ENCODE peak calls at places on chromosomes 5 and 9, in four cellular contexts. M is psoas muscle, C is neural progenitor cell, D is hepatocyte. P is an unnamed sample. For H3K9me3, the result is how much of the 10 kb centered on the place peaks cover.

GRCh38 chr9:22389271-22389670 is 57.4 kb upstream of the DMRTA1 start:
- DNase-seq in M (no peak), D (no peak), C (peak), P (no peak)

GRCh38 chr9:5587024-5587423 is 41.9 kb upstream of the RIC1 start:
- DNase-seq in M (no peak), C (no peak), D (no peak), P (no peak)

GRCh38 chr5:126628102-126628501 is 27.4 kb downstream of the PHAX start:
- DNase-seq in C (no peak), M (no peak), D (no peak), P (no peak)

GRCh38 chr9:111287127-111287526 is 42.9 kb downstream of the OR2K2 start:
- DNase-seq in M (no peak), C (peak), D (no peak), P (no peak)

GRCh38 chr5:124922255-124922975 is 176.0 kb upstream of the ZNF608 start:
- DNase-seq in D (no peak), C (peak), M (no peak), P (no peak)

GRCh38 chr5:98517967-98518366 is 255.5 kb upstream of the RGMB start:
- DNase-seq in C (no peak), M (no peak), D (no peak), P (no peak)

GRCh38 chr9:104743377-104743985 is 4.0 kb upstream of the NIPSNAP3A start:
- DNase-seq in C (peak), M (no peak), D (peak), P (no peak)

GRCh38 chr9:104412238-104412637 is 91.8 kb upstream of the OR13F1 start:
- DNase-seq in M (no peak), C (peak), D (no peak), P (no peak)

GRCh38 chr9:91856419-91856818 is 93.6 kb downstream of the ROR2 start:
- DNase-seq in M (no peak), D (no peak), C (no peak), P (no peak)

GRCh38 chr9:130845901-130846381 is 10.9 kb downstream of the ABL1 start:
- DNase-seq in C (peak), D (peak), M (no peak), P (no peak)

GRCh38 chr9:137223078-137224040 is 1.3 kb upstream of the RNF208 start:
- DNase-seq in D (peak), C (peak), M (peak), P (peak)
- H3K27ac ChIP-seq in D (peak), C (no peak), M (peak), P (peak)

DNA sequence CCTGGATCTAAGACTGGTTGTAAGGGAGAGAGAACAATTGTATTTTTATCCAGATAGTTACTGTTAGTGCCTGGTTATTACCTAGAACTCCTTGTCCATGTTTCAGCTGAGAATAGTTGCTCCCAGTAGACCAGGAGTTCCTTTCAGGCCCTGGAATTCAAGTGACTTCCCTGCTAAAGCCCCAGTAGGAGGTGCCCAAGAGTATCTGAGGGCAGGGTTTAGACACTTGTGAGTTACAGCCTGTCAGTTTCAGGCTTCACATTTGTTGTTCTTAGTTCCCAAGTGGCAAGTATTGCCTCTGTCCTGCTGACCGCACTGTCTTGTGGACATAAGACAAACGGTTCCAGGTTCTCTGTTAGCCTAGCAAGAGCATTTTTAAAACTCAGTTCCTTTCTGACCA is 743.9 kb upstream of the SEMA6A start:
- DNase-seq in M (no peak), D (no peak), C (peak), P (no peak)
- TF ChIP-seq CTCF in M (no peak), D (no peak), C (peak), P (no peak)

DNA sequence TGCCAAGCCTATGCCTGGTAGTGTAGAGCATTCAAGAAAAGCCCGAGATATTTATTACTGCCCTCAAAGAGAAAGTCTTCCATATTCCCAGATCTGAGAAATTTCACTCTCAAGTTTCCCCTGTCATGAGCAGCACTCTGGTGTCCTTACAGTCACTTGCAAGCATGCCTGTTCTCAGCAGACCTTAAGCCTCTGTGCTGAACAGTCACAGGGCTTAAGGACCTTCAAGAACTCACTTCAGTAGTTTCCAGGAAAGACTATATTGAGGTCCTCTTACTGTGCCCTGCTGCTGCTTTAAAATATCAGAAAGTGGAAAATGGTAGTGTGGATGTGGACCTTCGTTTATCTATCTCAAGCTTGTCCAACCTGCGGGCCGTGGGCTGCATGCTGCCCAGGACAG is 53.5 kb downstream of the DNAJC21 start:
- DNase-seq in M (no peak), C (no peak), D (no peak), P (no peak)
- H3K9me3 ChIP-seq in M (under half), C (under half), D (under half), P (under half)

GRCh38 chr9:136581614-136582447 is 36.0 kb upstream of the NOTCH1 start:
- DNase-seq in C (no peak), D (no peak), M (no peak), P (no peak)
- H3K27ac ChIP-seq in C (no peak), D (no peak), M (no peak), P (no peak)

GRCh38 chr5:58499951-58500350 is 8.7 kb downstream of the GAPT start:
- DNase-seq in M (no peak), D (no peak), C (no peak), P (no peak)

GRCh38 chr5:58497956-58498942 is 7.0 kb downstream of the GAPT start:
- DNase-seq in D (peak), C (peak), M (no peak), P (no peak)

GRCh38 chr5:58499231-58499630 is 8.0 kb downstream of the GAPT start:
- DNase-seq in C (no peak), M (no peak), D (no peak), P (no peak)

GRCh38 chr5:58493136-58493535 is 1.9 kb downstream of the GAPT start:
- DNase-seq in D (no peak), C (no peak), M (no peak), P (no peak)

DNA sequence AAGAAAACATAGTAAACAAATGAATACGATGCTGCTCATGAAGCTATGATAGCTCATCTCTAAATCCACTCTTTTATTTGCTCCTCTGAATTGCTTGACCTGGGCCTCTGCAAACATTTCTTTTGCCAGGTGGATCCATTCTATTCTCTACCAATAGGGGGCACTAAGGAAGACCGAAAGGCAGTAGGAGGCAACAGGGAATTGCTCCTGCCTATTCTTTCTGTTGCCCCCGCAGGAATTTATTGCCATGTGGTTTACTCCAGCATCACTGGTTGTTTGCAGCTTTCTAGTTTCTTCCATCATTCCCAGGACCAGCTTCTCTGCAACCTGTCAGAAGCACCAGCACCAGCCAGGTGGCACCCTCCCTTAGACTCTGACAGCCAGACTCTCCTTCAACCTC is 5.3 kb downstream of the GAPT start:
- DNase-seq in C (no peak), D (no peak), M (no peak), P (no peak)
- TF ChIP-seq CTCF in C (peak), D (peak), M (no peak), P (no peak)

DNA sequence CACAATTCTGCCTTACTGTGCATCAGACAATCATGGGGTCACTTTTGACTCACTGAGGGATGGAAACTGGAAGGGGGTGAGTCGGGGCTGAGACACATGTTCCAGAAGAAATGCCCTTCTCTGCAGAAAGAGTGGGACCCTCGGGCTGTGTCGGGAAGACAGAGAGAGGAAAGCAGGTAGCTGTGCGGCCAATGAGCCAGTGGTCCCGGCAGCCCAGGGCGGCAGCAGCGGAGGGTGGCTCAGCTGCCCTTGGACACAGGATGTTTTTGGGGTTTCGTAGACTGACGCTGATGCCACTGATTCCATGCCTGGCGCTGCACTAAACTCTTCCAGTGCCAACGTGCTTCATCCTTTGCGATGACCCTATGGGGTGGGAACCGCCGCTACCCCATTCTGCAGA is 78.4 kb upstream of the PPP1R26 start:
- DNase-seq in C (no peak), D (no peak), M (no peak), P (no peak)
- H3K9me3 ChIP-seq in C (under half), D (under half), M (under half), P (under half)

P was measured in gastrocnemius medialis.